ENCODE peak calls at places on chromosomes 1 and 21, in six cellular contexts. J is IMR-90; D is CD8-positive, alpha-beta T cell; Q is lung; C is adrenal gland; R is hepatocyte. W is an unnamed sample.

GRCh38 chr1:29513357-29513756 is 277.0 kb downstream of the PTPRU start:
- DNase-seq in J (peak; percentile 70), D (peak; percentile 37), Q (peak; percentile 49), C (peak; percentile 21), R (peak; percentile 48), W (no peak)

GRCh38 chr1:187264995-187265602 is 436.4 kb downstream of the PLA2G4A start:
- DNase-seq in J (peak; percentile 73), D (no peak), Q (no peak), C (peak; percentile 16), R (peak; percentile 77), W (no peak)

GRCh38 chr1:245375789-245376188 is 221.0 kb downstream of the KIF26B start:
- DNase-seq in J (no peak), D (no peak), Q (no peak), C (no peak), R (no peak), W (no peak)

GRCh38 chr1:91754348-91754747 is 131.6 kb downstream of the TGFBR3 start:
- DNase-seq in J (peak; percentile 79), D (no peak), Q (no peak), C (no peak), R (no peak), W (no peak)

GRCh38 chr1:42962641-42963377 is 4.1 kb upstream of the SLC2A1 start:
- DNase-seq in J (peak; percentile 73), D (no peak), Q (no peak), C (no peak), R (peak; percentile 78), W (no peak)

GRCh38 chr1:99472893-99473292 is 173.0 kb upstream of the PALMD start:
- DNase-seq in J (peak; percentile 19), D (no peak), Q (no peak), C (no peak), R (no peak), W (no peak)

GRCh38 chr1:229769006-229769405 is 143.0 kb downstream of the URB2 start:
- DNase-seq in J (no peak), D (no peak), Q (no peak), C (no peak), R (no peak), W (no peak)

GRCh38 chr1:88801575-88802208 is 89.7 kb downstream of the GTF2B start:
- DNase-seq in J (peak; percentile 42), D (no peak), Q (no peak), C (no peak), R (no peak), W (no peak)

GRCh38 chr1:159752135-159752580 is 28.6 kb upstream of the DUSP23 start:
- DNase-seq in J (peak; percentile 4), D (no peak), Q (peak; percentile 91), C (peak; percentile 97), R (peak; percentile 7), W (no peak)

GRCh38 chr1:96634863-96635262 is 86.7 kb upstream of the PTBP2 start:
- DNase-seq in J (peak; percentile 64), D (no peak), Q (no peak), C (no peak), R (no peak), W (no peak)

GRCh38 chr1:221816899-221817298 is 75.0 kb upstream of the DUSP10 start:
- DNase-seq in J (peak; percentile 99), D (no peak), Q (no peak), C (no peak), R (no peak), W (no peak)

GRCh38 chr1:237111807-237112206 is 69.8 kb downstream of the RYR2 start:
- DNase-seq in J (no peak), D (no peak), Q (no peak), C (no peak), R (no peak), W (no peak)

DNA sequence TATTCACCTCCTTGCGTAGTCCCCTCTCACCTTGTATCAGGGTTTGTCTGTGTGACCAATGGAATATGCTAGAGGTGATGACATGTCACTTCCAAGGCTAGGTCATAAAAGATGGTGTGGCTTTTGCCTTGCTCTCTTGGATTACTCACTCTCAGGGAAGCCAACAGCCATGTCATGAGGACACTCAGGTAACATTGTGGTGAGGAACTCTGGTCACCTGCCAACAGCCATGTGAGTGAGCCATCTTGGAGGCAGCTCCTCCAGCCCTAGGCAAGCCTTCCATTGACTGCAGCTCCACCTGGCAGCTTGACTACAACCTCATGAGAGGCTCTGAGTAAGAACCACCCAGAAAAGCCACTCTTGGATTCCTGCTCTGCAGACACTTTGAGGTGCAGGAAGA is 11.0 kb upstream of the HEYL start:
- DNase-seq in J (no peak), D (no peak), Q (no peak), C (no peak), R (no peak), W (no peak)
- H3K27ac ChIP-seq in J (no peak overlapping the region), D (no peak overlapping the region), Q (no peak overlapping the region), C (no peak overlapping the region), R (no peak overlapping the region), W (no peak overlapping the region)

GRCh38 chr1:175185918-175186317 is 6.7 kb downstream of the KIAA0040 start:
- DNase-seq in J (no peak), D (no peak), Q (no peak), C (no peak), R (no peak), W (no peak)
- H3K27me3 ChIP-seq in J (peaks cover 2% of the 10 kb centered on the region), D (no peaks in the 10 kb centered on the region), Q (no peaks in the 10 kb centered on the region), C (no peaks in the 10 kb centered on the region), R (no peaks in the 10 kb centered on the region), W (no peaks in the 10 kb centered on the region)

DNA sequence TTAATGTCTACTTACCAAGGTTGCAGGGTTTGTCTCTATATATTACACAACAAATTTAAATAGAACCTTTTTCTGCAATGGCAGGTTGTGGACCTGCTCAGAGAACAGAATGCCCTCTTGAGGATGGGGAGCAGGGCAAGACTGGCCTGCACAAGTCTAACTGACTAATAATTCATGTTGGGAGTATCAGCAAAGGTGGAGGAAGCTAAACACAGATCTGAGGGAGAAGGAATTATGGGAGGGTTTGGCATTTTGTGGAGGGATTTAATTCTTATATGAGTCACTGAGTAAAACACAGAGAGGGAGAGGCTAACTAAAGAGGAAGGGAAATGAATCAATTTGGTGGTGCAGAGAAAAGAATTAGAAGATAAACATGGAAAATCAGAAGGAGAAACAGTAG is 40.0 kb downstream of the CLDN17 start:
- DNase-seq in J (no peak), D (no peak), Q (no peak), C (no peak), R (no peak), W (no peak)
- H3K27ac ChIP-seq in J (no peak overlapping the region), D (no peak overlapping the region), Q (no peak overlapping the region), C (no peak overlapping the region), R (no peak overlapping the region), W (no peak overlapping the region)

DNA sequence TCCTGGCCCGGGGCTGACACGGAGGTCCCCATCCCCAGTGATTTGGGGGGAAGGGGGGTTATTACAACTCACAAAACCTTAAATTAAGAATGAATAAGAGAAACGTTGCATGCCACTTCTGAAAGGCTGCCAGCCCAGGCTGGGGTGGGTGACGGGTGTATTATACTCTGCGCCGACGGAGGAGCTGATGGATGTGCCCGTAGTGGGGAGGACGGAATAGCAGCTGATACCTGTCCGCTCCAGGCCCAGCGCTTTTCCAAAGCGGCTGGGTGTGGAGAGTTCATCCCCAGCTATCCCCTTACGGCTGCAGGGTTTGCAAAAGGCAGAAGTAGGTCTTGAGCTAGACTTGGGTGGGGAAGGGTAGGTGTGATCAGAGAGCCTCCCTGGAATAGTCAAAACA is 63.8 kb upstream of the CASZ1 start:
- DNase-seq in J (no peak), D (no peak), Q (no peak), C (no peak), R (no peak), W (no peak)
- H3K27me3 ChIP-seq in J (peaks cover 62% of the 10 kb centered on the region), D (no peaks in the 10 kb centered on the region), Q (no peaks in the 10 kb centered on the region), C (no peaks in the 10 kb centered on the region), R (peaks cover 19% of the 10 kb centered on the region), W (no peaks in the 10 kb centered on the region)

DNA sequence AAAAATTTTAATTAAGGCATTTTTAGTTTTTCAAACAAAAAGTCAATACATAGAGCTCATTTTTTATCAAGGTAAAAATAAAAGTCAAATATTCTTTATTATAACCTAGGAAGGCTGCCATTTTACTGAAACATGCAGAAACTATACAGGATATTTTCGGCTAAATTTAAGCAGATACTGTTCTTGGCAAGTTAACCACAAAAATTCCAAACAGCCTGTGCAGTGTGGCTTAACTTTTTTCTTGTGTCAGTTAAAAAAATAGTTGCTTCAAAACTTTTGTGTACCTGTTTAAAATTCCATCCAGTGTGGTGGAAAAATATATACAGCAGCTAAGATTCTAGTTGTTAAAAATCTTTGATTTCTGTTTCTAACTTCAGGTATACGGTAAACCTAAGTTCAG is 135.0 kb downstream of the ATP5PO start:
- DNase-seq in J (peak; percentile 45), D (no peak), Q (no peak), C (no peak), R (no peak), W (no peak)
- H3K27ac ChIP-seq in J (no peak overlapping the region), D (no peak overlapping the region), Q (no peak overlapping the region), C (no peak overlapping the region), R (no peak overlapping the region), W (no peak overlapping the region)

GRCh38 chr1:110153407-110153950 is 3.2 kb downstream of the SLC6A17 start:
- DNase-seq in J (no peak), D (no peak), Q (no peak), C (no peak), R (no peak), W (no peak)
- H3K27me3 ChIP-seq in J (peaks cover 17% of the 10 kb centered on the region), D (peaks cover 13% of the 10 kb centered on the region), Q (peaks cover 20% of the 10 kb centered on the region), C (peaks cover 51% of the 10 kb centered on the region), R (peaks cover 69% of the 10 kb centered on the region), W (peaks cover 27% of the 10 kb centered on the region)

DNA sequence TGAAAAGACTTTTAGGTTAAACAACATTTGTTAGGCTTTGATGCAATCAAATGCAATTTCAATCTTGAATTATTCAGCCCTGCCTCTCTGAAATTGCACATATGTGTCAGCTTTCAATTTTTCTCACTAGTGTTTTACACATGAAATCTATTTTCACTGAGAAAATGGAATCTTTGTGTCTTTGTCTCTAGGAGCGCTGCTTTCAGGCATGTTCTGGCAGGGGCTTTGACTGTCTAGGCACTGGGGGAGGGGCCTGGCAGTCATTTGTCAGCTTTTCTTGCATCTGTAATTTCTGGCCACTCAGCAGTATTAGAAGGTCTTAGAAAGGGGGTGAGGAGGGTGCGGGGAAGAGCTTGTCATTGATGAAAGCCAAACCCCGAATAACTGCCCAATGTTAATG is 264.4 kb downstream of the PTPRC start:
- DNase-seq in J (no peak), D (no peak), Q (no peak), C (no peak), R (peak; percentile 12), W (no peak)
- H3K27ac ChIP-seq in J (no peak overlapping the region), D (no peak overlapping the region), Q (no peak overlapping the region), C (no peak overlapping the region), R (peak overlapping the region; percentile 51), W (no peak overlapping the region)

DNA sequence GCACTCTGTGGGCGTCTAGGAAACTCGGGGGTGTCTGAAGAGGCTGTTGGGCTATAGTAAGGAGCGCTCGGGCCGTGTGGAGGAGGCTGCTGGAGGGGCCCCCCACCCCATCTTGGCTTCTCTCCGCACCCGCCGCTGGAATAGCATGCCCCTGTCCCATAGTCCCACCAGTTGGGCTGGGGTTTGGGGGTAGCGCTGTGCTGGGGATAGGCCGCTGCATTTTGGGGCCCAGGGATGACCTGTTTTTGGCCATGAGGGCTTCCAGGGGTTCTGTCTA is 511 bp downstream of the EFNA3 start:
- DNase-seq in J (no peak), D (no peak), Q (no peak), C (no peak), R (no peak), W (no peak)
- H3K27me3 ChIP-seq in J (peaks cover 74% of the 10 kb centered on the region), D (peaks cover 44% of the 10 kb centered on the region), Q (no peaks in the 10 kb centered on the region), C (peaks cover 44% of the 10 kb centered on the region), R (peaks cover 48% of the 10 kb centered on the region), W (peaks cover 40% of the 10 kb centered on the region)